ENCODE peak calls at places on chromosomes 6 and 20, in eight cellular contexts. Z, A, D, K, B, E, U and H are unnamed samples.

GRCh38 chr6:73325656-73326055 is 28.4 kb downstream of the DPPA5 start:
- DNase-seq in Z (no peak), A (no peak), D (no peak), K (no peak), B (no peak), E (no peak), U (no peak), H (no peak)

GRCh38 chr6:36874016-36874442 is 574 bp downstream of the PPIL1 start:
- DNase-seq in Z (peak), A (no peak), D (peak), K (no peak), B (no peak), E (peak), U (no peak), H (peak)

GRCh38 chr6:16440656-16441212 is 202.3 kb downstream of the GMPR start:
- DNase-seq in Z (no peak), A (no peak), D (no peak), K (no peak), B (no peak), E (no peak), U (no peak), H (peak)

GRCh38 chr6:137223370-137224131 is 4.4 kb upstream of the IFNGR1 start:
- DNase-seq in Z (no peak), A (no peak), D (peak), K (no peak), B (peak), E (no peak), U (peak), H (no peak)

GRCh38 chr6:17289491-17290106 is 8.4 kb downstream of the RBM24 start:
- DNase-seq in Z (no peak), A (no peak), D (no peak), K (peak), B (no peak), E (no peak), U (no peak), H (no peak)

GRCh38 chr20:53890434-53891305 is 179.7 kb downstream of the BCAS1 start:
- DNase-seq in Z (no peak), A (no peak), D (no peak), K (no peak), B (no peak), E (no peak), U (no peak), H (no peak)

GRCh38 chr6:32685603-32686002 is 19.1 kb upstream of the HLA-DQB1 start:
- DNase-seq in Z (peak), A (no peak), D (peak), K (no peak), B (peak), E (no peak), U (no peak), H (peak)

GRCh38 chr6:4973972-4974885 is 29.6 kb downstream of the RPP40 start:
- DNase-seq in Z (no peak), A (peak), D (peak), K (no peak), B (no peak), E (peak), U (no peak), H (no peak)

GRCh38 chr6:3825851-3826581 is 23.2 kb upstream of the FAM50B start:
- DNase-seq in Z (no peak), A (peak), D (peak), K (peak), B (no peak), E (no peak), U (no peak), H (no peak)

GRCh38 chr6:21808551-21809181 is 215.1 kb downstream of the SOX4 start:
- DNase-seq in Z (no peak), A (no peak), D (peak), K (no peak), B (no peak), E (no peak), U (no peak), H (no peak)

GRCh38 chr20:33828326-33828834 is 17.2 kb downstream of the CHMP4B start:
- DNase-seq in Z (no peak), A (no peak), D (no peak), K (no peak), B (no peak), E (no peak), U (no peak), H (no peak)

GRCh38 chr6:138203315-138203714 is 15.0 kb downstream of the PBOV1 start:
- DNase-seq in Z (no peak), A (no peak), D (no peak), K (no peak), B (no peak), E (no peak), U (no peak), H (no peak)

GRCh38 chr6:26092443-26092842 is 5.2 kb downstream of the HFE start:
- DNase-seq in Z (no peak), A (no peak), D (no peak), K (no peak), B (peak), E (no peak), U (no peak), H (no peak)

GRCh38 chr6:47545223-47545622 is 67.6 kb downstream of the CD2AP start:
- DNase-seq in Z (no peak), A (no peak), D (no peak), K (no peak), B (no peak), E (no peak), U (no peak), H (no peak)

GRCh38 chr6:127690588-127690987 is 113.6 kb downstream of the C6orf58 start:
- DNase-seq in Z (no peak), A (no peak), D (no peak), K (no peak), B (no peak), E (no peak), U (no peak), H (no peak)

GRCh38 chr20:44166477-44166876 is 20.5 kb downstream of the JPH2 start:
- DNase-seq in Z (no peak), A (no peak), D (peak), K (peak), B (no peak), E (no peak), U (no peak), H (no peak)

GRCh38 chr6:105135056-105135455 is 44.8 kb downstream of the POPDC3 start:
- DNase-seq in Z (no peak), A (no peak), D (peak), K (no peak), B (peak), E (peak), U (no peak), H (no peak)

GRCh38 chr6:161476711-161477110 is 202.8 kb upstream of the AGPAT4 start:
- DNase-seq in Z (no peak), A (no peak), D (no peak), K (no peak), B (no peak), E (no peak), U (no peak), H (no peak)

GRCh38 chr6:47360388-47360787 is 50.7 kb upstream of the TNFRSF21 start:
- DNase-seq in Z (no peak), A (no peak), D (no peak), K (no peak), B (peak), E (peak), U (no peak), H (no peak)

GRCh38 chr20:32007787-32008616 is 2.2 kb upstream of the CCM2L start:
- DNase-seq in Z (no peak), A (no peak), D (peak), K (peak), B (peak), E (peak), U (no peak), H (no peak)

GRCh38 chr6:41735427-41736206 is at the start of gene TFEB:
- DNase-seq in Z (peak), A (peak), D (peak), K (peak), B (peak), E (peak), U (peak), H (peak)

GRCh38 chr6:90103056-90103793 is 193.4 kb downstream of the BACH2 start:
- DNase-seq in Z (no peak), A (peak), D (peak), K (no peak), B (no peak), E (peak), U (no peak), H (peak)

GRCh38 chr6:169115632-169116031 is 138.0 kb downstream of the THBS2 start:
- DNase-seq in Z (no peak), A (no peak), D (peak), K (no peak), B (no peak), E (no peak), U (no peak), H (no peak)

GRCh38 chr6:145836170-145836569 is 21.6 kb upstream of the FBXO30 start:
- DNase-seq in Z (no peak), A (no peak), D (peak), K (no peak), B (no peak), E (no peak), U (no peak), H (peak)

GRCh38 chr6:40252531-40253258 is 318.4 kb upstream of the MOCS1 start:
- DNase-seq in Z (no peak), A (no peak), D (no peak), K (no peak), B (no peak), E (no peak), U (no peak), H (no peak)

GRCh38 chr6:107870379-107870778 is 46.3 kb upstream of the SCML4 start:
- DNase-seq in Z (no peak), A (no peak), D (peak), K (no peak), B (no peak), E (no peak), U (no peak), H (no peak)

GRCh38 chr6:64955435-64955848 is 751.6 kb downstream of the EYS start:
- DNase-seq in Z (no peak), A (no peak), D (no peak), K (no peak), B (peak), E (no peak), U (no peak), H (no peak)

GRCh38 chr6:45653117-45653883 is 275.6 kb upstream of the SUPT3H start:
- DNase-seq in Z (no peak), A (no peak), D (no peak), K (no peak), B (no peak), E (no peak), U (no peak), H (no peak)

GRCh38 chr6:50952092-50952932 is 133.6 kb downstream of the TFAP2B start:
- DNase-seq in Z (no peak), A (no peak), D (peak), K (no peak), B (no peak), E (peak), U (no peak), H (no peak)

GRCh38 chr6:1858191-1858590 is 248.5 kb downstream of the FOXC1 start:
- DNase-seq in Z (no peak), A (no peak), D (no peak), K (no peak), B (no peak), E (no peak), U (no peak), H (no peak)

GRCh38 chr6:45483501-45483900 is 105.8 kb upstream of the SUPT3H start:
- DNase-seq in Z (no peak), A (no peak), D (no peak), K (no peak), B (no peak), E (no peak), U (no peak), H (no peak)

GRCh38 chr20:51750037-51750769 is 18.0 kb downstream of the ATP9A start:
- DNase-seq in Z (no peak), A (peak), D (peak), K (peak), B (peak), E (peak), U (no peak), H (peak)

GRCh38 chr6:90941885-90942284 is 355.0 kb upstream of the MAP3K7 start:
- DNase-seq in Z (no peak), A (no peak), D (no peak), K (no peak), B (no peak), E (no peak), U (no peak), H (no peak)

GRCh38 chr6:82144007-82144851 is 103.3 kb downstream of the IBTK start:
- DNase-seq in Z (no peak), A (peak), D (peak), K (no peak), B (no peak), E (no peak), U (no peak), H (no peak)

GRCh38 chr6:39934060-39934757 is at the start of gene MOCS1:
- DNase-seq in Z (peak), A (peak), D (peak), K (peak), B (peak), E (peak), U (no peak), H (peak)

GRCh38 chr20:62931464-62931863 is 5.2 kb upstream of the DIDO1 start:
- DNase-seq in Z (no peak), A (no peak), D (no peak), K (no peak), B (no peak), E (no peak), U (peak), H (no peak)

GRCh38 chr6:48213076-48213788 is 102.2 kb upstream of the PTCHD4 start:
- DNase-seq in Z (no peak), A (no peak), D (no peak), K (no peak), B (no peak), E (no peak), U (no peak), H (no peak)